ENCODE peak calls at places on chromosomes 3 and 15, in five cellular contexts. J is right atrium auricular region; L is CD4-positive, alpha-beta memory T cell; H is stomach; N is IMR-90. U is an unnamed sample. For H3K9me3, the result is how much of the 10 kb centered on the place peaks cover.

GRCh38 chr3:150874666-150875219 is 30.5 kb downstream of the MINDY4B start:
- DNase-seq in J (no peak), L (no peak), N (no peak), H (no peak), U (no peak)

GRCh38 chr15:33934896-33935295 is 33.4 kb upstream of the CHRM5 start:
- DNase-seq in H (no peak), J (no peak), N (peak), L (no peak), U (no peak)

GRCh38 chr15:67826717-67827560 is 1.6 kb downstream of the SKOR1 start:
- DNase-seq in J (no peak), H (no peak), L (peak), N (no peak), U (no peak)

GRCh38 chr3:177410734-177411133 is 213.5 kb upstream of the TBL1XR1 start:
- DNase-seq in H (peak), L (no peak), J (no peak), N (no peak), U (peak)

GRCh38 chr15:38736686-38737085 is 172.1 kb upstream of the RASGRP1 start:
- DNase-seq in H (no peak), J (no peak), N (no peak), L (no peak), U (no peak)

GRCh38 chr3:99250272-99250671 is 348.8 kb upstream of the DCBLD2 start:
- DNase-seq in J (no peak), N (peak), L (no peak), H (no peak), U (no peak)

GRCh38 chr3:149243540-149243939 is 21.9 kb upstream of the CP start:
- DNase-seq in J (no peak), L (no peak), N (no peak), H (no peak), U (no peak)

GRCh38 chr15:41798607-41799487 is 24.6 kb downstream of the MAPKBP1 start:
- DNase-seq in H (no peak), J (no peak), N (no peak), L (no peak), U (no peak)

GRCh38 chr3:125332504-125332903 is 42.6 kb downstream of the ZNF148 start:
- DNase-seq in L (no peak), N (no peak), H (no peak), J (no peak), U (no peak)

GRCh38 chr3:151182349-151183079 is 20.5 kb downstream of the GPR171 start:
- DNase-seq in N (no peak), L (no peak), H (no peak), J (no peak), U (no peak)

GRCh38 chr3:127749787-127750225 is 72.5 kb downstream of the MGLL start:
- DNase-seq in J (no peak), H (no peak), N (no peak), L (no peak), U (no peak)

GRCh38 chr3:179943097-179943880 is 93.4 kb downstream of the PEX5L start:
- DNase-seq in N (no peak), H (no peak), L (no peak), J (no peak), U (no peak)

GRCh38 chr3:171064461-171064860 is 37.9 kb upstream of the SLC2A2 start:
- DNase-seq in H (no peak), N (no peak), L (no peak), J (no peak), U (no peak)

GRCh38 chr15:65752151-65752700 is 39.9 kb downstream of the DENND4A start:
- DNase-seq in N (peak), J (no peak), H (no peak), L (no peak), U (no peak)

GRCh38 chr3:143974877-143975238 is 3.2 kb downstream of the DIPK2A start:
- DNase-seq in H (no peak), L (no peak), N (peak), J (no peak), U (no peak)

GRCh38 chr15:36161781-36162212 is 417.6 kb upstream of the CDIN1 start:
- DNase-seq in L (no peak), N (no peak), J (peak), H (no peak), U (no peak)

GRCh38 chr15:34719051-34719882 is 35.5 kb downstream of the GJD2 start:
- DNase-seq in H (no peak), N (no peak), L (no peak), J (no peak), U (no peak)

GRCh38 chr3:140736863-140737460 is 59.1 kb downstream of the TRIM42 start:
- DNase-seq in J (peak), H (peak), L (no peak), N (no peak), U (peak)

GRCh38 chr3:47010050-47010712 is 30.7 kb downstream of the NBEAL2 start:
- DNase-seq in L (no peak), H (peak), J (no peak), N (no peak), U (no peak)

GRCh38 chr15:78055923-78056713 is 21.4 kb downstream of the TBC1D2B start:
- DNase-seq in N (no peak), J (no peak), L (peak), H (no peak), U (no peak)

GRCh38 chr3:36833160-36833814 is 68.9 kb upstream of the DCLK3 start:
- DNase-seq in H (no peak), L (no peak), J (no peak), N (no peak), U (no peak)

GRCh38 chr3:10945683-10946287 is 46.8 kb upstream of the SLC6A1 start:
- DNase-seq in H (peak), L (no peak), J (no peak), N (peak), U (peak)

GRCh38 chr15:68620721-68621528 is 42.1 kb downstream of the CORO2B start:
- DNase-seq in J (peak), N (peak), H (peak), L (no peak), U (no peak)

GRCh38 chr3:96000963-96001362 is 813.4 kb upstream of the EPHA6 start:
- DNase-seq in L (no peak), H (peak), J (no peak), N (no peak), U (no peak)

GRCh38 chr3:159828542-159828943 is 160.1 kb upstream of the IL12A start:
- DNase-seq in L (no peak), N (peak), J (no peak), H (no peak), U (no peak)

GRCh38 chr15:99434506-99435137 is 131.2 kb upstream of the MEF2A start:
- DNase-seq in J (no peak), H (peak), L (no peak), N (no peak), U (no peak)

GRCh38 chr3:140911822-140912221 is 29.8 kb upstream of the SLC25A36 start:
- DNase-seq in L (no peak), H (no peak), J (no peak), N (no peak), U (no peak)

GRCh38 chr3:197031315-197032285 is 2.0 kb upstream of the MELTF start:
- DNase-seq in J (peak), L (no peak), H (peak), N (peak), U (peak)

GRCh38 chr3:52070724-52071621 is 14.6 kb upstream of the DUSP7 start:
- DNase-seq in N (no peak), H (no peak), J (no peak), L (no peak), U (no peak)

GRCh38 chr3:119427669-119428068 is 35.7 kb downstream of the TMEM39A start:
- DNase-seq in J (no peak), L (no peak), N (no peak), H (no peak), U (no peak)

GRCh38 chr3:119433613-119434325 is 29.6 kb downstream of the TMEM39A start:
- DNase-seq in H (no peak), L (no peak), J (no peak), N (peak), U (no peak)

GRCh38 chr3:119428538-119428937 is 34.9 kb downstream of the TMEM39A start:
- DNase-seq in H (no peak), N (no peak), J (no peak), L (no peak), U (no peak)
- H3K9me3 ChIP-seq in H (under half), N (under half), J (under half), L (under half), U (under half)

GRCh38 chr3:65901236-65901635 is 137.5 kb downstream of the MAGI1 start:
- DNase-seq in H (no peak), L (no peak), J (no peak), N (no peak), U (peak)
- H3K4me3 ChIP-seq in H (no peak), L (no peak), J (no peak), N (no peak), U (peak)

DNA sequence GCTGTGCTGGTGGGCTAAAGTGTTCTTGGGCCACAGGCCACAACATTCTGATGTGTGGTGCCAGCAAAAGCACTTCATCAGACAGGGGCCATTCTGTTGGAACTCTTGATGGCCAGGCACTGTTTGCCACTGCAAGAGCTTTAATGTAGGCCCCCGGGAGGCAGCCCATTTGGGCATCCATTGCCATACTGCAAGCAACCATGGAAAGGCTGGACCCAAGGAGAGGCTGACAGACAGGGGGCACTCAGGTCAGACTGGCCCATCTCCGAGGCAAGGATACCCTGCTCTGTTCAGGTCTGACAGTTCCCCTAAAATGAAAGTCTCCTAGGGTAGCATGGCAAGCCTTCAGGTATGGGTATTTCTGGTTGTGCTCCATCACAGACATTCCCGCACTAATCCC is 64.2 kb downstream of the FAM227B start:
- DNase-seq in N (no peak), H (no peak), J (no peak), L (no peak), U (no peak)
- H3K9me3 ChIP-seq in N (under half), H (under half), J (under half), L (under half), U (under half)

GRCh38 chr3:72998489-72998888 is 1.9 kb downstream of the PPP4R2 start:
- DNase-seq in L (no peak), N (no peak), H (no peak), J (no peak), U (no peak)
- H3K4me3 ChIP-seq in L (no peak), N (peak), H (peak), J (peak), U (peak)

GRCh38 chr3:204102-204501 is 7.5 kb downstream of the CHL1 start:
- DNase-seq in H (no peak), N (no peak), L (no peak), J (no peak), U (no peak)

GRCh38 chr3:210649-211048 is 14.1 kb downstream of the CHL1 start:
- DNase-seq in N (no peak), L (no peak), J (no peak), H (no peak), U (no peak)

GRCh38 chr3:212432-212831 is 15.9 kb downstream of the CHL1 start:
- DNase-seq in H (no peak), N (no peak), J (no peak), L (no peak), U (no peak)

GRCh38 chr3:207973-208372 is 11.4 kb downstream of the CHL1 start:
- DNase-seq in N (no peak), J (no peak), L (no peak), H (no peak), U (no peak)
- H3K9me3 ChIP-seq in N (under half), J (under half), L (under half), H (under half), U (under half)

GRCh38 chr3:134216206-134216764 is 34.4 kb downstream of the RYK start:
- DNase-seq in J (no peak), H (no peak), L (no peak), N (no peak), U (no peak)

GRCh38 chr3:134212898-134213665 is 37.6 kb downstream of the RYK start:
- DNase-seq in J (peak), N (peak), H (peak), L (peak), U (peak)

GRCh38 chr3:134211797-134212196 is 38.9 kb downstream of the RYK start:
- DNase-seq in H (peak), L (no peak), J (no peak), N (peak), U (no peak)

GRCh38 chr3:134216851-134217250 is 33.8 kb downstream of the RYK start:
- DNase-seq in L (no peak), J (no peak), N (no peak), H (no peak), U (no peak)

DNA sequence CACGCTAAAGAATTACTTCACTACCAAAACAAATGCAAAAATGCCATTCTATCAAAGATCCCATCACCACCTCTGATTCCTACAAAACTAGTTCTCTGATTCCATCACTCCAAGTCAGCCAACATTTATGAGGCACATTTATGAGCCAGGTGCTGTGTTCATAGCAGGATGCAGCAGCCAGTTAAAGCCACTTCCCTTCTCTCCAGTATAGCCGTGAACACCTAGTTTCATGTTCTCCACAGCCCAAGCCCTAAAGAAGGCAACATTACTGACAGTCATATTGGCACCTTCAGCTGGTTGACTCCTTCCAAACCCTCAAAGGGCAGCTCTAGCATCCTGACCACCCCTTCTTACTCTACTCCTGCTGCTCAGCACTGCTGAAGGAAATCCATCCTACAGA is 36.4 kb downstream of the RYK start:
- DNase-seq in H (no peak), J (no peak), N (no peak), L (no peak), U (peak)
- H3K4me3 ChIP-seq in H (no peak), J (no peak), N (no peak), L (no peak), U (no peak)